ENCODE peak calls at places on chromosomes 16 and 17, in six cellular contexts. I is colonic mucosa, H is body of pancreas, Z is transverse colon, N is tibial nerve, X is uterus. P is an unnamed sample. For H3K36me3, the result is how much of the 10 kb centered on the place peaks cover.

GRCh38 chr16:10266809-10267208 is 84.6 kb upstream of the GRIN2A start:
- DNase-seq in I (no peak), H (no peak), Z (no peak), N (no peak), X (no peak), P (no peak)

GRCh38 chr17:39001703-39002637 is 34.8 kb upstream of the FBXO47 start:
- DNase-seq in I (peak), H (peak), Z (peak), N (peak), X (peak), P (no peak)

GRCh38 chr16:14650629-14651028 is 17.9 kb downstream of the BFAR start:
- DNase-seq in I (no peak), H (no peak), Z (no peak), N (no peak), X (no peak), P (no peak)

GRCh38 chr17:2172447-2172938 is 117.6 kb downstream of the HIC1 start:
- DNase-seq in I (no peak), H (peak), Z (no peak), N (no peak), X (peak), P (no peak)

GRCh38 chr17:57782051-57782490 is 37.0 kb upstream of the CCDC182 start:
- DNase-seq in I (no peak), H (peak), Z (no peak), N (no peak), X (no peak), P (no peak)

GRCh38 chr17:67119102-67119501 is 74.7 kb downstream of the CACNG1 start:
- DNase-seq in I (no peak), H (no peak), Z (no peak), N (no peak), X (no peak), P (no peak)

GRCh38 chr16:89373355-89374110 is 116.8 kb downstream of the ANKRD11 start:
- DNase-seq in I (no peak), H (peak), Z (no peak), N (no peak), X (peak), P (peak)

GRCh38 chr17:41657936-41658335 is 30.7 kb upstream of the EIF1 start:
- DNase-seq in I (no peak), H (no peak), Z (no peak), N (no peak), X (no peak), P (no peak)

GRCh38 chr17:68384941-68385340 is 72.4 kb downstream of the WIPI1 start:
- DNase-seq in I (no peak), H (no peak), Z (no peak), N (no peak), X (no peak), P (no peak)

GRCh38 chr17:73013816-73014663 is 78.4 kb downstream of the SLC39A11 start:
- DNase-seq in I (no peak), H (no peak), Z (no peak), N (no peak), X (no peak), P (no peak)

GRCh38 chr16:78210305-78210704 is 110.9 kb downstream of the WWOX start:
- DNase-seq in I (no peak), H (no peak), Z (no peak), N (no peak), X (no peak), P (no peak)

GRCh38 chr16:4097826-4098240 is 18.4 kb downstream of the ADCY9 start:
- DNase-seq in I (no peak), H (no peak), Z (no peak), N (no peak), X (no peak), P (no peak)

GRCh38 chr16:4103741-4104140 is 12.5 kb downstream of the ADCY9 start:
- DNase-seq in I (no peak), H (no peak), Z (no peak), N (no peak), X (no peak), P (no peak)

GRCh38 chr16:4105848-4106247 is 10.4 kb downstream of the ADCY9 start:
- DNase-seq in I (no peak), H (no peak), Z (no peak), N (no peak), X (no peak), P (no peak)

GRCh38 chr16:4098496-4098895 is 17.7 kb downstream of the ADCY9 start:
- DNase-seq in I (no peak), H (no peak), Z (no peak), N (no peak), X (no peak), P (no peak)

GRCh38 chr16:4101421-4102275 is 14.6 kb downstream of the ADCY9 start:
- DNase-seq in I (no peak), H (peak), Z (no peak), N (peak), X (no peak), P (no peak)
- H3K36me3 ChIP-seq in I (under half), H (under half), Z (under half), N (under half), X (under half), P (under half)

DNA sequence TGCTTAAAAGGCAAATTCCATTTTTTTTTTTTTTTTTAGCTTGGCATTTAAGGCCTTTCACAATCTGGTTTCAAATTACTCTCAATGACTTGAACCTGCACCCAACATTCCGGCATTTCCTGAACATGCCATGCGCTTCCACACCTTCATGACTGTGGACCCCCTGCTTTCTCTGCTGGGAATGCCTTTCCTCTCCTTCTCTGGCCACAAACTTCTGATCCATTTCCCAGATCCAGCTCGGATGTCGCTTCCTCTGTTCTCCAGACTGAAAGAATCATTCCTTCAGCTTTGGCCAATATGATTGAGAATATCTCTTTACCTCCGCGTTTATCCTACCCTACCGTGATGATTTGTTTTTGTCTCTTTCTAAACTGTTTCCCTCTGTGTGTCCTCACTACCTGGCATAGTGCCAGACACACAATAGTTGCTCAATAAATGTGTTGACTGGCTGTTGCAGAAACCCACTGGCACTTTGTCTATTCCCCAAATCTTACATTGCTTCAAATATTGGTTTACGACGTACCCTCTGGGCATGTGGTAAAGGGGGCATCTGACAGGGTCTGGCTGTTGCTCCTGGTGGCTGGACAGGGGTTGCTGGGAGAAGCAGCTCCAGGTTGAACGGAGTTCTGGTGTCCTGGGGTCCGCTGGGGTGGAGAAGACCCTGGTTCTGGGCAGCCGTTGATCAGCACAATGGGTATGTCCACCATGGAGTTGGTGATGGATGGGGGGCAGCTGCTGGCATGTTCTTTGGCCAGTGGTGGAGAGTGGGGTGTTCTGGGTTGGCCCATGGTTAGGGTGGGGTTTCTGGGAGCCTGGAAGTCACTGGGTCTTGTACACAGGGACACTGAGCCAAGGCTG is 14.7 kb downstream of the TNS4 start:
- DNase-seq in I (no peak), H (no peak), Z (no peak), N (peak), X (no peak), P (no peak)
- H3K36me3 ChIP-seq in I (under half), H (under half), Z (under half), N (under half), X (under half), P (under half)

DNA sequence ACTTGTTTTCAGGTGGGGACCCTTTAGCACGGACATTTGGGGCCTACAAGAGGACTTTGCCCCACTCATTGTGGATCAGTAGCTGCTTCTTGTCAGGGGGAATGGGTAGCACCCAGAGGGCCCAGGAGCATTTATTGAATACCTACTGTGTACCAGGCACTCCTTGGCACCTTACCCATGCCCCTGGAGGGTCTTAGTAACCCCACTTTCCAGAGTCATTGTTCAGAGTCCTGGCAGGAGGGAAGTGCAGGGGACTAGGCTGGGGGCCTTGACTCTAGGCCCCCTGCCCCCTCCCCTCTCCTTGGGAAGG is 21.0 kb upstream of the CIBAR2 start:
- DNase-seq in I (no peak), H (no peak), Z (no peak), N (no peak), X (no peak), P (no peak)
- H3K36me3 ChIP-seq in I (under half), H (under half), Z (under half), N (under half), X (under half), P (under half)

GRCh38 chr17:46027326-46028325 is 28.6 kb downstream of the STH start:
- DNase-seq in I (no peak), H (peak), Z (no peak), N (no peak), X (no peak), P (no peak)
- H3K36me3 ChIP-seq in I (under half), H (under half), Z (under half), N (under half), X (under half), P (under half)

DNA sequence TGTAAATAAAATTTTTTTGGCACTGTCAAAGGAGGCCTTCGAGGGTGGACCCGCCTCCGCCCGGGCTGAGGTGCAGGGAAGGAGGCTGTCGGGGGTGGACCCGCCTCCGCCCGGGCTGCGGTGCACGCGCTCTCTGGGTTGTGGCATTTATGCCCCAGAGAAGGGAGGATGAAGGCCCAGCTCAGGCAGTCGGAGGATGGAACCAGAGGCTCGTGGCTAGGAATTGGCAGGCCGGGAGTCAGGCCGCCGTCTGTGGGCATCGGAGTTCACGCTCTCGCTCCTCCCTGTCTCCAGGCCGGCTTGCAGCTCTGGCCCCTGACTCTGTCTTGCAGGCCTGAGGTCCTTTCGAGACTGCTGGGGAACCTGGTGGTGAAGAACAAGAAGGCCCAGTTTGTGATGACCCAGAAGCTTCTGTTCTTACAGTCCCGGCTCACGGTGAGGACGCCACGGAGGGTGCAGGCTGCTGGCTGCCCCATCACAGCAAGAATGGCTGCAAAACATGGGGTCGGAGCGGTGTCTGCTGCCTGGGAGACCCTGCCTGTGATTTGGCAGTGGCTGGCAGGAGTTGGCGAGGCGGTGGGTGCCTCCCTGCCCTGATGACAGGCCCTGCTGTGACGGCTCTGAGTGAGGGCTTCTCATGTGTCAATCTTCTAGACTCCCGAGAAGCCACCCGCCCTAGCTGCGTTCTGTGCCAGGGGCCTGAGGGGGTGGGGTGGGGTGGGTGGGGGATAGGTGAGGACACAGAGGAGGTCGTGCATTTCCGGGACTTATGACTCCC is 5.9 kb downstream of the TELO2 start:
- DNase-seq in I (no peak), H (no peak), Z (no peak), N (no peak), X (no peak), P (no peak)
- H3K36me3 ChIP-seq in I (under half), H (under half), Z (under half), N (under half), X (under half), P (under half)